ENCODE peak calls at places on chromosomes 6 and 20, in six cellular contexts. One of them, this sample, is unnamed.

GRCh38 chr6:116392158-116393032 is 21.6 kb downstream of the DSE start:
- DNase-seq in endothelial cell: no peak
- DNase-seq in activated naive CD8-positive, alpha-beta T cell treated with anti-CD3 and anti-CD28 coated beads, Interleukin-2, amount 50 U/mL, for 24 hours: no peak
- DNase-seq in GM04504: no peak
- DNase-seq in progenitor cell of endocrine pancreas: no peak
- DNase-seq in tibial nerve: no peak
- DNase-seq in this sample: no peak

GRCh38 chr20:3557237-3557636 is 86.4 kb downstream of the ATRN start:
- DNase-seq in endothelial cell: no peak
- DNase-seq in activated naive CD8-positive, alpha-beta T cell treated with anti-CD3 and anti-CD28 coated beads, Interleukin-2, amount 50 U/mL, for 24 hours: no peak
- DNase-seq in GM04504: no peak
- DNase-seq in progenitor cell of endocrine pancreas: no peak
- DNase-seq in tibial nerve: no peak
- DNase-seq in this sample: no peak

GRCh38 chr6:56842602-56843475 is 112.1 kb upstream of the BEND6 start:
- DNase-seq in endothelial cell: peak
- DNase-seq in activated naive CD8-positive, alpha-beta T cell treated with anti-CD3 and anti-CD28 coated beads, Interleukin-2, amount 50 U/mL, for 24 hours: peak
- DNase-seq in GM04504: no peak
- DNase-seq in progenitor cell of endocrine pancreas: no peak
- DNase-seq in tibial nerve: no peak
- DNase-seq in this sample: peak

GRCh38 chr20:63739129-63740069 is at the start of gene SLC2A4RG:
- DNase-seq in endothelial cell: peak
- DNase-seq in activated naive CD8-positive, alpha-beta T cell treated with anti-CD3 and anti-CD28 coated beads, Interleukin-2, amount 50 U/mL, for 24 hours: peak
- DNase-seq in GM04504: peak
- DNase-seq in progenitor cell of endocrine pancreas: peak
- DNase-seq in tibial nerve: peak
- DNase-seq in this sample: peak

GRCh38 chr6:4956625-4957024 is 47.2 kb downstream of the RPP40 start:
- DNase-seq in endothelial cell: no peak
- DNase-seq in activated naive CD8-positive, alpha-beta T cell treated with anti-CD3 and anti-CD28 coated beads, Interleukin-2, amount 50 U/mL, for 24 hours: no peak
- DNase-seq in GM04504: no peak
- DNase-seq in progenitor cell of endocrine pancreas: no peak
- DNase-seq in tibial nerve: no peak
- DNase-seq in this sample: no peak

GRCh38 chr6:142846883-142847287 is 98.1 kb downstream of the HIVEP2 start:
- DNase-seq in endothelial cell: no peak
- DNase-seq in activated naive CD8-positive, alpha-beta T cell treated with anti-CD3 and anti-CD28 coated beads, Interleukin-2, amount 50 U/mL, for 24 hours: no peak
- DNase-seq in GM04504: peak
- DNase-seq in progenitor cell of endocrine pancreas: no peak
- DNase-seq in tibial nerve: no peak
- DNase-seq in this sample: no peak

GRCh38 chr6:104955491-104955890 is 1.4 kb upstream of the LIN28B start:
- DNase-seq in endothelial cell: peak
- DNase-seq in activated naive CD8-positive, alpha-beta T cell treated with anti-CD3 and anti-CD28 coated beads, Interleukin-2, amount 50 U/mL, for 24 hours: no peak
- DNase-seq in GM04504: no peak
- DNase-seq in progenitor cell of endocrine pancreas: no peak
- DNase-seq in tibial nerve: no peak
- DNase-seq in this sample: peak

GRCh38 chr20:6566821-6567220 is 200.7 kb upstream of the BMP2 start:
- DNase-seq in endothelial cell: no peak
- DNase-seq in activated naive CD8-positive, alpha-beta T cell treated with anti-CD3 and anti-CD28 coated beads, Interleukin-2, amount 50 U/mL, for 24 hours: no peak
- DNase-seq in GM04504: peak
- DNase-seq in progenitor cell of endocrine pancreas: no peak
- DNase-seq in tibial nerve: no peak
- DNase-seq in this sample: no peak

GRCh38 chr6:129609635-129610034 is 100.3 kb downstream of the ARHGAP18 start:
- DNase-seq in endothelial cell: no peak
- DNase-seq in activated naive CD8-positive, alpha-beta T cell treated with anti-CD3 and anti-CD28 coated beads, Interleukin-2, amount 50 U/mL, for 24 hours: no peak
- DNase-seq in GM04504: no peak
- DNase-seq in progenitor cell of endocrine pancreas: no peak
- DNase-seq in tibial nerve: no peak
- DNase-seq in this sample: no peak

GRCh38 chr20:39623584-39624234 is 661.6 kb downstream of the DHX35 start:
- DNase-seq in endothelial cell: no peak
- DNase-seq in activated naive CD8-positive, alpha-beta T cell treated with anti-CD3 and anti-CD28 coated beads, Interleukin-2, amount 50 U/mL, for 24 hours: no peak
- DNase-seq in GM04504: no peak
- DNase-seq in progenitor cell of endocrine pancreas: no peak
- DNase-seq in tibial nerve: no peak
- DNase-seq in this sample: no peak

GRCh38 chr20:31681128-31681727 is 41.4 kb downstream of the BCL2L1 start:
- DNase-seq in endothelial cell: no peak
- DNase-seq in activated naive CD8-positive, alpha-beta T cell treated with anti-CD3 and anti-CD28 coated beads, Interleukin-2, amount 50 U/mL, for 24 hours: no peak
- DNase-seq in GM04504: no peak
- DNase-seq in progenitor cell of endocrine pancreas: no peak
- DNase-seq in tibial nerve: no peak
- DNase-seq in this sample: no peak

GRCh38 chr20:44255942-44256341 is 8.8 kb downstream of the GDAP1L1 start:
- DNase-seq in endothelial cell: no peak
- DNase-seq in activated naive CD8-positive, alpha-beta T cell treated with anti-CD3 and anti-CD28 coated beads, Interleukin-2, amount 50 U/mL, for 24 hours: no peak
- DNase-seq in GM04504: no peak
- DNase-seq in progenitor cell of endocrine pancreas: no peak
- DNase-seq in tibial nerve: no peak
- DNase-seq in this sample: no peak

GRCh38 chr20:43011491-43011890 is 178.2 kb downstream of the PTPRT start:
- DNase-seq in endothelial cell: no peak
- DNase-seq in activated naive CD8-positive, alpha-beta T cell treated with anti-CD3 and anti-CD28 coated beads, Interleukin-2, amount 50 U/mL, for 24 hours: no peak
- DNase-seq in GM04504: no peak
- DNase-seq in progenitor cell of endocrine pancreas: no peak
- DNase-seq in tibial nerve: no peak
- DNase-seq in this sample: no peak

GRCh38 chr20:63519765-63520593 is 586 bp upstream of the PPDPF start:
- DNase-seq in endothelial cell: peak
- DNase-seq in activated naive CD8-positive, alpha-beta T cell treated with anti-CD3 and anti-CD28 coated beads, Interleukin-2, amount 50 U/mL, for 24 hours: peak
- DNase-seq in GM04504: no peak
- DNase-seq in progenitor cell of endocrine pancreas: peak
- DNase-seq in tibial nerve: no peak
- DNase-seq in this sample: peak

GRCh38 chr20:31593221-31594001 is 11.7 kb upstream of the ID1 start:
- DNase-seq in endothelial cell: no peak
- DNase-seq in activated naive CD8-positive, alpha-beta T cell treated with anti-CD3 and anti-CD28 coated beads, Interleukin-2, amount 50 U/mL, for 24 hours: no peak
- DNase-seq in GM04504: no peak
- DNase-seq in progenitor cell of endocrine pancreas: no peak
- DNase-seq in tibial nerve: no peak
- DNase-seq in this sample: no peak

GRCh38 chr20:37202267-37202943 is 23.1 kb upstream of the MROH8 start:
- DNase-seq in endothelial cell: peak
- DNase-seq in activated naive CD8-positive, alpha-beta T cell treated with anti-CD3 and anti-CD28 coated beads, Interleukin-2, amount 50 U/mL, for 24 hours: no peak
- DNase-seq in GM04504: peak
- DNase-seq in progenitor cell of endocrine pancreas: no peak
- DNase-seq in tibial nerve: no peak
- DNase-seq in this sample: peak

GRCh38 chr6:104484626-104485025 is 375.1 kb downstream of the HACE1 start:
- DNase-seq in endothelial cell: no peak
- DNase-seq in activated naive CD8-positive, alpha-beta T cell treated with anti-CD3 and anti-CD28 coated beads, Interleukin-2, amount 50 U/mL, for 24 hours: no peak
- DNase-seq in GM04504: no peak
- DNase-seq in progenitor cell of endocrine pancreas: no peak
- DNase-seq in tibial nerve: no peak
- DNase-seq in this sample: no peak

GRCh38 chr6:36610576-36611336 is 16.6 kb downstream of the SRSF3 start:
- DNase-seq in endothelial cell: no peak
- DNase-seq in activated naive CD8-positive, alpha-beta T cell treated with anti-CD3 and anti-CD28 coated beads, Interleukin-2, amount 50 U/mL, for 24 hours: no peak
- DNase-seq in GM04504: no peak
- DNase-seq in progenitor cell of endocrine pancreas: no peak
- DNase-seq in tibial nerve: no peak
- DNase-seq in this sample: no peak

GRCh38 chr6:37515712-37516075 is 16.0 kb upstream of the CCDC167 start:
- DNase-seq in endothelial cell: no peak
- DNase-seq in activated naive CD8-positive, alpha-beta T cell treated with anti-CD3 and anti-CD28 coated beads, Interleukin-2, amount 50 U/mL, for 24 hours: no peak
- DNase-seq in GM04504: no peak
- DNase-seq in progenitor cell of endocrine pancreas: no peak
- DNase-seq in tibial nerve: no peak
- DNase-seq in this sample: peak

GRCh38 chr20:37179671-37180524 is 550 bp upstream of the MROH8 start:
- DNase-seq in endothelial cell: no peak
- DNase-seq in activated naive CD8-positive, alpha-beta T cell treated with anti-CD3 and anti-CD28 coated beads, Interleukin-2, amount 50 U/mL, for 24 hours: no peak
- DNase-seq in GM04504: peak
- DNase-seq in progenitor cell of endocrine pancreas: no peak
- DNase-seq in tibial nerve: no peak
- DNase-seq in this sample: no peak

GRCh38 chr20:2283706-2284423 is 11.9 kb upstream of the TGM3 start:
- DNase-seq in endothelial cell: no peak
- DNase-seq in activated naive CD8-positive, alpha-beta T cell treated with anti-CD3 and anti-CD28 coated beads, Interleukin-2, amount 50 U/mL, for 24 hours: no peak
- DNase-seq in GM04504: no peak
- DNase-seq in progenitor cell of endocrine pancreas: no peak
- DNase-seq in tibial nerve: no peak
- DNase-seq in this sample: no peak

GRCh38 chr6:142845143-142845571 is 99.8 kb downstream of the HIVEP2 start:
- DNase-seq in endothelial cell: no peak
- DNase-seq in activated naive CD8-positive, alpha-beta T cell treated with anti-CD3 and anti-CD28 coated beads, Interleukin-2, amount 50 U/mL, for 24 hours: no peak
- DNase-seq in GM04504: no peak
- DNase-seq in progenitor cell of endocrine pancreas: no peak
- DNase-seq in tibial nerve: no peak
- DNase-seq in this sample: no peak

GRCh38 chr20:4545526-4545925 is 176.2 kb upstream of the PRND start:
- DNase-seq in endothelial cell: no peak
- DNase-seq in activated naive CD8-positive, alpha-beta T cell treated with anti-CD3 and anti-CD28 coated beads, Interleukin-2, amount 50 U/mL, for 24 hours: no peak
- DNase-seq in GM04504: peak
- DNase-seq in progenitor cell of endocrine pancreas: no peak
- DNase-seq in tibial nerve: no peak
- DNase-seq in this sample: no peak

GRCh38 chr6:155872961-155873360 is 417.3 kb upstream of the NOX3 start:
- DNase-seq in endothelial cell: no peak
- DNase-seq in activated naive CD8-positive, alpha-beta T cell treated with anti-CD3 and anti-CD28 coated beads, Interleukin-2, amount 50 U/mL, for 24 hours: no peak
- DNase-seq in GM04504: no peak
- DNase-seq in progenitor cell of endocrine pancreas: no peak
- DNase-seq in tibial nerve: no peak
- DNase-seq in this sample: no peak

GRCh38 chr6:4383910-4384637 is 248.7 kb upstream of the ECI2 start:
- DNase-seq in endothelial cell: no peak
- DNase-seq in activated naive CD8-positive, alpha-beta T cell treated with anti-CD3 and anti-CD28 coated beads, Interleukin-2, amount 50 U/mL, for 24 hours: no peak
- DNase-seq in GM04504: no peak
- DNase-seq in progenitor cell of endocrine pancreas: no peak
- DNase-seq in tibial nerve: no peak
- DNase-seq in this sample: no peak

GRCh38 chr6:138601128-138601527 is 101.8 kb upstream of the NHSL1 start:
- DNase-seq in endothelial cell: no peak
- DNase-seq in activated naive CD8-positive, alpha-beta T cell treated with anti-CD3 and anti-CD28 coated beads, Interleukin-2, amount 50 U/mL, for 24 hours: no peak
- DNase-seq in GM04504: no peak
- DNase-seq in progenitor cell of endocrine pancreas: no peak
- DNase-seq in tibial nerve: no peak
- DNase-seq in this sample: no peak

GRCh38 chr20:32680544-32681174 is 6.9 kb upstream of the C20orf203 start:
- DNase-seq in endothelial cell: no peak
- DNase-seq in activated naive CD8-positive, alpha-beta T cell treated with anti-CD3 and anti-CD28 coated beads, Interleukin-2, amount 50 U/mL, for 24 hours: no peak
- DNase-seq in GM04504: no peak
- DNase-seq in progenitor cell of endocrine pancreas: no peak
- DNase-seq in tibial nerve: no peak
- DNase-seq in this sample: no peak

GRCh38 chr6:116314878-116315277 is 35.1 kb upstream of the TSPYL1 start:
- DNase-seq in endothelial cell: no peak
- DNase-seq in activated naive CD8-positive, alpha-beta T cell treated with anti-CD3 and anti-CD28 coated beads, Interleukin-2, amount 50 U/mL, for 24 hours: no peak
- DNase-seq in GM04504: no peak
- DNase-seq in progenitor cell of endocrine pancreas: no peak
- DNase-seq in tibial nerve: no peak
- DNase-seq in this sample: no peak

GRCh38 chr6:41538556-41539182 is 7.5 kb upstream of the FOXP4 start:
- DNase-seq in endothelial cell: no peak
- DNase-seq in activated naive CD8-positive, alpha-beta T cell treated with anti-CD3 and anti-CD28 coated beads, Interleukin-2, amount 50 U/mL, for 24 hours: no peak
- DNase-seq in GM04504: no peak
- DNase-seq in progenitor cell of endocrine pancreas: no peak
- DNase-seq in tibial nerve: no peak
- DNase-seq in this sample: no peak

GRCh38 chr20:1803216-1804128 is 91.7 kb upstream of the SIRPA start:
- DNase-seq in endothelial cell: peak
- DNase-seq in activated naive CD8-positive, alpha-beta T cell treated with anti-CD3 and anti-CD28 coated beads, Interleukin-2, amount 50 U/mL, for 24 hours: peak
- DNase-seq in GM04504: no peak
- DNase-seq in progenitor cell of endocrine pancreas: peak
- DNase-seq in tibial nerve: no peak
- DNase-seq in this sample: no peak

GRCh38 chr20:44637490-44638372 is 13.8 kb downstream of the ADA start:
- DNase-seq in endothelial cell: no peak
- DNase-seq in activated naive CD8-positive, alpha-beta T cell treated with anti-CD3 and anti-CD28 coated beads, Interleukin-2, amount 50 U/mL, for 24 hours: no peak
- DNase-seq in GM04504: no peak
- DNase-seq in progenitor cell of endocrine pancreas: no peak
- DNase-seq in tibial nerve: no peak
- DNase-seq in this sample: no peak

GRCh38 chr20:41649489-41649888 is 31.3 kb upstream of the CHD6 start:
- DNase-seq in endothelial cell: no peak
- DNase-seq in activated naive CD8-positive, alpha-beta T cell treated with anti-CD3 and anti-CD28 coated beads, Interleukin-2, amount 50 U/mL, for 24 hours: no peak
- DNase-seq in GM04504: no peak
- DNase-seq in progenitor cell of endocrine pancreas: no peak
- DNase-seq in tibial nerve: no peak
- DNase-seq in this sample: no peak

GRCh38 chr6:155311076-155311475 is 3.2 kb downstream of the TFB1M start:
- DNase-seq in endothelial cell: no peak
- DNase-seq in activated naive CD8-positive, alpha-beta T cell treated with anti-CD3 and anti-CD28 coated beads, Interleukin-2, amount 50 U/mL, for 24 hours: no peak
- DNase-seq in GM04504: no peak
- DNase-seq in progenitor cell of endocrine pancreas: no peak
- DNase-seq in tibial nerve: no peak
- DNase-seq in this sample: no peak

This sample was measured in BE2C.